ENCODE peak calls at places on chromosome 14, in eight cellular contexts. One of them, this sample, is unnamed.

GRCh38 chr14:24339284-24340151 is at the start of gene RIPK3:
- DNase-seq in M059J: no peak
- DNase-seq in astrocyte of the spinal cord: no peak
- DNase-seq in COR-L47: no peak
- DNase-seq in mucosa of gallbladder: peak; percentile 66
- DNase-seq in anterior cingulate cortex: no peak
- DNase-seq in tibial artery: peak; percentile 51
- DNase-seq in T-helper 2 cell: peak; percentile 52
- DNase-seq in this sample: no peak

GRCh38 chr14:68607081-68607851 is 185.6 kb downstream of the ZFP36L1 start:
- DNase-seq in tibial artery: peak; percentile 45
- DNase-seq in anterior cingulate cortex: no peak
- DNase-seq in astrocyte of the spinal cord: peak; percentile 56
- DNase-seq in M059J: no peak
- DNase-seq in mucosa of gallbladder: no peak
- DNase-seq in T-helper 2 cell: no peak
- DNase-seq in COR-L47: no peak
- DNase-seq in this sample: no peak

GRCh38 chr14:29216316-29216715 is 449.7 kb downstream of the FOXG1 start:
- DNase-seq in COR-L47: peak; percentile 99
- DNase-seq in tibial artery: no peak
- DNase-seq in mucosa of gallbladder: no peak
- DNase-seq in M059J: no peak
- DNase-seq in T-helper 2 cell: no peak
- DNase-seq in astrocyte of the spinal cord: no peak
- DNase-seq in anterior cingulate cortex: no peak
- DNase-seq in this sample: no peak

GRCh38 chr14:35867280-35867629 is 41.1 kb downstream of the BRMS1L start:
- DNase-seq in T-helper 2 cell: no peak
- DNase-seq in M059J: no peak
- DNase-seq in anterior cingulate cortex: no peak
- DNase-seq in tibial artery: no peak
- DNase-seq in COR-L47: no peak
- DNase-seq in mucosa of gallbladder: no peak
- DNase-seq in astrocyte of the spinal cord: no peak
- DNase-seq in this sample: no peak

GRCh38 chr14:72665259-72665658 is 228.6 kb downstream of the DPF3 start:
- DNase-seq in M059J: peak; percentile 99
- DNase-seq in T-helper 2 cell: no peak
- DNase-seq in astrocyte of the spinal cord: peak; percentile 97
- DNase-seq in COR-L47: no peak
- DNase-seq in anterior cingulate cortex: no peak
- DNase-seq in tibial artery: no peak
- DNase-seq in mucosa of gallbladder: no peak
- DNase-seq in this sample: peak; percentile 99

GRCh38 chr14:105930572-105930971 is 404.2 kb downstream of the TMEM121 start:
- DNase-seq in COR-L47: no peak
- DNase-seq in M059J: no peak
- DNase-seq in astrocyte of the spinal cord: no peak
- DNase-seq in anterior cingulate cortex: no peak
- DNase-seq in mucosa of gallbladder: no peak
- DNase-seq in tibial artery: no peak
- DNase-seq in T-helper 2 cell: no peak
- DNase-seq in this sample: no peak

GRCh38 chr14:89000007-89000942 is 175.8 kb downstream of the TTC8 start:
- DNase-seq in mucosa of gallbladder: no peak
- DNase-seq in COR-L47: no peak
- DNase-seq in M059J: peak; percentile 93
- DNase-seq in anterior cingulate cortex: no peak
- DNase-seq in astrocyte of the spinal cord: peak; percentile 89
- DNase-seq in T-helper 2 cell: no peak
- DNase-seq in tibial artery: no peak
- DNase-seq in this sample: peak; percentile 99

GRCh38 chr14:51304428-51304827 is 64.4 kb downstream of the TMX1 start:
- DNase-seq in tibial artery: no peak
- DNase-seq in anterior cingulate cortex: no peak
- DNase-seq in T-helper 2 cell: no peak
- DNase-seq in mucosa of gallbladder: no peak
- DNase-seq in COR-L47: no peak
- DNase-seq in M059J: peak; percentile 86
- DNase-seq in astrocyte of the spinal cord: peak; percentile 81
- DNase-seq in this sample: peak; percentile 83

GRCh38 chr14:77181603-77182437 is at the start of gene TMEM63C:
- DNase-seq in mucosa of gallbladder: peak; percentile 40
- DNase-seq in T-helper 2 cell: peak; percentile 26
- DNase-seq in anterior cingulate cortex: peak; percentile 33
- DNase-seq in COR-L47: peak; percentile 95
- DNase-seq in M059J: peak; percentile 57
- DNase-seq in tibial artery: no peak
- DNase-seq in astrocyte of the spinal cord: no peak
- DNase-seq in this sample: peak; percentile 44

GRCh38 chr14:74543771-74544170 is 50.2 kb downstream of the ISCA2 start:
- DNase-seq in T-helper 2 cell: no peak
- DNase-seq in M059J: no peak
- DNase-seq in anterior cingulate cortex: no peak
- DNase-seq in mucosa of gallbladder: no peak
- DNase-seq in tibial artery: no peak
- DNase-seq in COR-L47: no peak
- DNase-seq in astrocyte of the spinal cord: no peak
- DNase-seq in this sample: no peak

GRCh38 chr14:102282751-102283465 is 22.1 kb downstream of the MOK start:
- DNase-seq in M059J: no peak
- DNase-seq in T-helper 2 cell: no peak
- DNase-seq in tibial artery: no peak
- DNase-seq in anterior cingulate cortex: no peak
- DNase-seq in COR-L47: no peak
- DNase-seq in astrocyte of the spinal cord: no peak
- DNase-seq in mucosa of gallbladder: no peak
- DNase-seq in this sample: no peak

GRCh38 chr14:61063461-61063860 is 82.4 kb downstream of the SLC38A6 start:
- DNase-seq in astrocyte of the spinal cord: no peak
- DNase-seq in T-helper 2 cell: no peak
- DNase-seq in M059J: no peak
- DNase-seq in anterior cingulate cortex: no peak
- DNase-seq in COR-L47: no peak
- DNase-seq in tibial artery: no peak
- DNase-seq in mucosa of gallbladder: no peak
- DNase-seq in this sample: no peak

GRCh38 chr14:49173765-49174373 is 412.3 kb downstream of the RPS29 start:
- DNase-seq in mucosa of gallbladder: peak; percentile 64
- DNase-seq in T-helper 2 cell: no peak
- DNase-seq in tibial artery: no peak
- DNase-seq in M059J: peak; percentile 50
- DNase-seq in anterior cingulate cortex: no peak
- DNase-seq in astrocyte of the spinal cord: peak; percentile 66
- DNase-seq in COR-L47: peak; percentile 64
- DNase-seq in this sample: peak; percentile 60

GRCh38 chr14:83473846-83474245 is 1940.2 kb upstream of the SEL1L start:
- DNase-seq in mucosa of gallbladder: no peak
- DNase-seq in COR-L47: no peak
- DNase-seq in anterior cingulate cortex: no peak
- DNase-seq in astrocyte of the spinal cord: peak; percentile 30
- DNase-seq in tibial artery: no peak
- DNase-seq in T-helper 2 cell: no peak
- DNase-seq in M059J: no peak
- DNase-seq in this sample: no peak

GRCh38 chr14:103003850-103004249 is 53.5 kb downstream of the CDC42BPB start:
- DNase-seq in mucosa of gallbladder: no peak
- DNase-seq in anterior cingulate cortex: no peak
- DNase-seq in M059J: no peak
- DNase-seq in COR-L47: no peak
- DNase-seq in T-helper 2 cell: no peak
- DNase-seq in tibial artery: no peak
- DNase-seq in astrocyte of the spinal cord: no peak
- DNase-seq in this sample: no peak

GRCh38 chr14:51575225-51576111 is 76.2 kb upstream of the FRMD6 start:
- DNase-seq in tibial artery: no peak
- DNase-seq in mucosa of gallbladder: no peak
- DNase-seq in COR-L47: no peak
- DNase-seq in T-helper 2 cell: no peak
- DNase-seq in astrocyte of the spinal cord: no peak
- DNase-seq in anterior cingulate cortex: no peak
- DNase-seq in M059J: no peak
- DNase-seq in this sample: no peak

GRCh38 chr14:36588788-36589187 is 6.4 kb upstream of the NKX2-8 start:
- DNase-seq in T-helper 2 cell: no peak
- DNase-seq in anterior cingulate cortex: no peak
- DNase-seq in mucosa of gallbladder: no peak
- DNase-seq in astrocyte of the spinal cord: no peak
- DNase-seq in tibial artery: no peak
- DNase-seq in M059J: no peak
- DNase-seq in COR-L47: no peak
- DNase-seq in this sample: no peak

GRCh38 chr14:91357272-91357671 is 60.3 kb downstream of the CCDC88C start:
- DNase-seq in anterior cingulate cortex: no peak
- DNase-seq in mucosa of gallbladder: no peak
- DNase-seq in astrocyte of the spinal cord: no peak
- DNase-seq in COR-L47: no peak
- DNase-seq in M059J: no peak
- DNase-seq in T-helper 2 cell: no peak
- DNase-seq in tibial artery: no peak
- DNase-seq in this sample: no peak

GRCh38 chr14:101601603-101602465 is 40.5 kb downstream of the DIO3 start:
- DNase-seq in COR-L47: no peak
- DNase-seq in T-helper 2 cell: no peak
- DNase-seq in tibial artery: no peak
- DNase-seq in astrocyte of the spinal cord: no peak
- DNase-seq in mucosa of gallbladder: no peak
- DNase-seq in M059J: no peak
- DNase-seq in anterior cingulate cortex: no peak
- DNase-seq in this sample: no peak

GRCh38 chr14:65421201-65421981 is 8.9 kb downstream of the FUT8 start:
- DNase-seq in mucosa of gallbladder: no peak
- DNase-seq in COR-L47: no peak
- DNase-seq in T-helper 2 cell: no peak
- DNase-seq in anterior cingulate cortex: no peak
- DNase-seq in tibial artery: no peak
- DNase-seq in M059J: peak; percentile 84
- DNase-seq in astrocyte of the spinal cord: peak; percentile 62
- DNase-seq in this sample: peak; percentile 76

This sample was measured in HT1080.